ENCODE peak calls at places on chromosomes 7 and 10, in four cellular contexts. Z is chondrocyte; Y is activated CD4-positive, alpha-beta T cell treated with anti-CD3 and anti-CD28 coated beads, Interleukin-2, amount 50 U/mL, for 48 hours; W is heart right ventricle. S is an unnamed sample.

GRCh38 chr7:150778014-150778737 is 22.0 kb downstream of the TMEM176B start:
- DNase-seq in Z (no peak), W (no peak), Y (no peak), S (peak)

GRCh38 chr10:62811159-62811875 is 4.8 kb downstream of the EGR2 start:
- DNase-seq in Y (peak), W (no peak), Z (no peak), S (no peak)

GRCh38 chr7:70044064-70044463 is 445.8 kb downstream of the AUTS2 start:
- DNase-seq in W (no peak), Y (no peak), Z (no peak), S (peak)

GRCh38 chr10:37860494-37861190 is 3.2 kb upstream of the ZNF248 start:
- DNase-seq in Y (no peak), Z (no peak), W (no peak), S (no peak)

GRCh38 chr7:14894826-14895225 is 7.7 kb downstream of the DGKB start:
- DNase-seq in Z (no peak), W (no peak), Y (no peak), S (peak)

GRCh38 chr7:55244346-55244745 is 120.8 kb upstream of the LANCL2 start:
- DNase-seq in W (no peak), Z (no peak), Y (no peak), S (no peak)

GRCh38 chr10:132310701-132311337 is 3.1 kb upstream of the STK32C start:
- DNase-seq in W (no peak), Y (no peak), Z (peak), S (no peak)

GRCh38 chr10:3277566-3277965 is 105.0 kb upstream of the PITRM1 start:
- DNase-seq in W (no peak), Z (no peak), Y (no peak), S (no peak)

GRCh38 chr10:76396126-76396525 is 964.7 kb downstream of the LRMDA start:
- DNase-seq in W (no peak), Y (no peak), Z (no peak), S (peak)

GRCh38 chr10:75400163-75400768 is 1.3 kb downstream of the ZNF503 start:
- DNase-seq in Z (no peak), Y (no peak), W (peak), S (no peak)

GRCh38 chr7:80624763-80625162 is 13.7 kb upstream of the CD36 start:
- DNase-seq in W (no peak), Y (no peak), Z (no peak), S (no peak)

GRCh38 chr10:47449979-47450378 is 33.9 kb downstream of the ANXA8 start:
- DNase-seq in Y (no peak), W (no peak), Z (no peak), S (no peak)

GRCh38 chr10:21372651-21373410 is 152.7 kb downstream of the SKIDA1 start:
- DNase-seq in W (no peak), Z (no peak), Y (peak), S (peak)

GRCh38 chr7:2893411-2893861 is 49.3 kb upstream of the GNA12 start:
- DNase-seq in Z (no peak), Y (no peak), W (no peak), S (no peak)

GRCh38 chr10:95742529-95742884 is 13.5 kb upstream of the ENTPD1 start:
- DNase-seq in W (no peak), Y (no peak), Z (no peak), S (peak)

GRCh38 chr7:51620690-51621089 is 304.1 kb upstream of the COBL start:
- DNase-seq in W (no peak), Y (no peak), Z (no peak), S (peak)

GRCh38 chr7:121620953-121621606 is 225.0 kb upstream of the FAM3C start:
- DNase-seq in Z (no peak), Y (no peak), W (no peak), S (peak)

GRCh38 chr7:127123220-127123619 is 129.5 kb downstream of the GRM8 start:
- DNase-seq in Z (no peak), Y (no peak), W (no peak), S (peak)

GRCh38 chr10:103497161-103497915 is 3.8 kb downstream of the NEURL1 start:
- DNase-seq in W (no peak), Z (peak), Y (no peak), S (no peak)

GRCh38 chr7:139623518-139623917 is 100.0 kb downstream of the CLEC2L start:
- DNase-seq in Y (no peak), Z (no peak), W (no peak), S (no peak)

GRCh38 chr10:49632406-49633317 is 18.8 kb downstream of the CHAT start:
- DNase-seq in Z (peak), Y (no peak), W (no peak), S (peak)

GRCh38 chr10:7405637-7406036 is 5.2 kb downstream of the SFMBT2 start:
- DNase-seq in Y (no peak), Z (no peak), W (no peak), S (no peak)

GRCh38 chr7:118949031-118949430 is 724.5 kb downstream of the ANKRD7 start:
- DNase-seq in Z (no peak), Y (no peak), W (no peak), S (peak)

GRCh38 chr10:8037199-8037801 is 17.2 kb upstream of the GATA3 start:
- DNase-seq in Y (no peak), Z (no peak), W (no peak), S (no peak)

GRCh38 chr7:84746347-84746746 is 440.5 kb downstream of the SEMA3D start:
- DNase-seq in Y (no peak), W (no peak), Z (no peak), S (peak)

GRCh38 chr10:60086862-60087261 is 180.5 kb upstream of the CCDC6 start:
- DNase-seq in Y (no peak), W (no peak), Z (no peak), S (no peak)

GRCh38 chr7:5481241-5482019 is 57.8 kb upstream of the TNRC18 start:
- DNase-seq in Z (no peak), W (no peak), Y (no peak), S (no peak)

GRCh38 chr7:55641273-55641691 is 69.0 kb upstream of the VOPP1 start:
- DNase-seq in Y (peak), W (no peak), Z (no peak), S (peak)

GRCh38 chr7:137684316-137684715 is 162.5 kb downstream of the DGKI start:
- DNase-seq in Z (no peak), Y (no peak), W (no peak), S (no peak)

GRCh38 chr10:87844837-87845623 is 18.3 kb downstream of the KLLN start:
- DNase-seq in Z (no peak), Y (no peak), W (no peak), S (no peak)

GRCh38 chr7:1815051-1815481 is 145.0 kb downstream of the ELFN1 start:
- DNase-seq in Z (peak), W (no peak), Y (no peak), S (peak)

GRCh38 chr7:7639847-7640220 is 718 bp upstream of the UMAD1 start:
- DNase-seq in W (no peak), Z (no peak), Y (peak), S (peak)